ENCODE peak calls at places on chromosomes 12 and 14, in six cellular contexts. X, G, O, Z, C and T are unnamed samples.
A peak's percentile ranks its signal among the peaks of the same experiment; 100 is the strongest.

GRCh38 chr12:124720019-124720686 is 143.5 kb downstream of the SCARB1 start:
- DNase-seq in X (peak; percentile 44), G (no peak), O (no peak), Z (no peak), C (no peak), T (no peak)

GRCh38 chr12:40511341-40511740 is 180.9 kb upstream of the CNTN1 start:
- DNase-seq in X (no peak), G (no peak), O (no peak), Z (no peak), C (no peak), T (no peak)

GRCh38 chr12:128743911-128744310 is 79.8 kb downstream of the SLC15A4 start:
- DNase-seq in X (no peak), G (no peak), O (no peak), Z (no peak), C (no peak), T (no peak)

GRCh38 chr14:100546051-100546443 is 41.2 kb downstream of the BEGAIN start:
- DNase-seq in X (no peak), G (no peak), O (peak; percentile 41), Z (peak; percentile 36), C (no peak), T (peak; percentile 20)

GRCh38 chr12:15276088-15276698 is 46.1 kb upstream of the PTPRO start:
- DNase-seq in X (peak; percentile 55), G (peak; percentile 39), O (no peak), Z (no peak), C (no peak), T (peak; percentile 58)

GRCh38 chr12:46126050-46126727 is 135.8 kb upstream of the SCAF11 start:
- DNase-seq in X (no peak), G (no peak), O (no peak), Z (no peak), C (no peak), T (no peak)

GRCh38 chr12:48882325-48882687 is 16.6 kb upstream of the RND1 start:
- DNase-seq in X (no peak), G (no peak), O (peak; percentile 33), Z (peak; percentile 56), C (no peak), T (no peak)

GRCh38 chr12:87160848-87161601 is 868.2 kb downstream of the C12orf50 start:
- DNase-seq in X (no peak), G (no peak), O (no peak), Z (no peak), C (no peak), T (no peak)

GRCh38 chr14:37230551-37231194 is 32.9 kb downstream of the MIPOL1 start:
- DNase-seq in X (peak; percentile 53), G (peak; percentile 62), O (no peak), Z (no peak), C (no peak), T (peak; percentile 72)

GRCh38 chr14:104107101-104107581 is 21.6 kb downstream of the ASPG start:
- DNase-seq in X (no peak), G (no peak), O (no peak), Z (peak; percentile 23), C (no peak), T (no peak)

GRCh38 chr14:58587271-58587670 is 50.5 kb upstream of the DACT1 start:
- DNase-seq in X (no peak), G (no peak), O (no peak), Z (no peak), C (no peak), T (no peak)

GRCh38 chr12:67069451-67070306 is 199.5 kb upstream of the CAND1 start:
- DNase-seq in X (peak; percentile 42), G (peak; percentile 44), O (no peak), Z (peak; percentile 41), C (peak; percentile 36), T (no peak)